ENCODE peak calls at places on chromosomes 3 and 15, in eight cellular contexts. U is GM12865; E is stimulated activated CD8-positive, alpha-beta memory T cell treated with anti-CD3 and anti-CD28 coated beads, Interleukin-7, amount 100 ng/mL, for 24 hours; H is NCI-H510A; M is endothelial cell; I is ovary; T is GM10248; R is M059J. J is an unnamed sample.

GRCh38 chr15:90790561-90790960 is 73.4 kb downstream of the BLM start:
- DNase-seq in U (no peak), E (no peak), H (no peak), M (no peak), I (no peak), T (no peak), R (no peak), J (no peak)

GRCh38 chr3:150069158-150069536 is 98.5 kb upstream of the PFN2 start:
- DNase-seq in U (no peak), E (no peak), H (no peak), M (no peak), I (no peak), T (no peak), R (no peak), J (no peak)

GRCh38 chr3:195762611-195763247 is 42.0 kb downstream of the MUC20 start:
- DNase-seq in U (no peak), E (no peak), H (no peak), M (no peak), I (no peak), T (no peak), R (no peak), J (no peak)

GRCh38 chr3:149534671-149535394 is 60.3 kb downstream of the TM4SF4 start:
- DNase-seq in U (no peak), E (no peak), H (peak), M (no peak), I (peak), T (no peak), R (peak), J (no peak)

GRCh38 chr3:119944091-119944490 is 150.2 kb downstream of the GSK3B start:
- DNase-seq in U (peak), E (no peak), H (no peak), M (no peak), I (no peak), T (peak), R (peak), J (no peak)

GRCh38 chr15:39720721-39721611 is 61.7 kb downstream of the FSIP1 start:
- DNase-seq in U (no peak), E (no peak), H (no peak), M (no peak), I (no peak), T (no peak), R (peak), J (no peak)

GRCh38 chr3:127440384-127440783 is 150.1 kb downstream of the TPRA1 start:
- DNase-seq in U (no peak), E (no peak), H (no peak), M (no peak), I (no peak), T (no peak), R (no peak), J (peak)

GRCh38 chr15:48507416-48508065 is 138.0 kb downstream of the FBN1 start:
- DNase-seq in U (peak), E (no peak), H (no peak), M (peak), I (no peak), T (peak), R (peak), J (peak)

GRCh38 chr15:91965501-91966180 is 112.1 kb downstream of the SLCO3A1 start:
- DNase-seq in U (no peak), E (no peak), H (no peak), M (no peak), I (no peak), T (no peak), R (peak), J (no peak)

GRCh38 chr3:87333393-87333892 is 57.1 kb upstream of the POU1F1 start:
- DNase-seq in U (no peak), E (no peak), H (no peak), M (no peak), I (no peak), T (no peak), R (peak), J (no peak)

GRCh38 chr15:29682361-29682760 is 139.9 kb downstream of the TJP1 start:
- DNase-seq in U (no peak), E (no peak), H (no peak), M (no peak), I (no peak), T (no peak), R (no peak), J (peak)

GRCh38 chr3:10683106-10683505 is 132.9 kb upstream of the SLC6A11 start:
- DNase-seq in U (no peak), E (no peak), H (no peak), M (no peak), I (no peak), T (no peak), R (peak), J (no peak)

GRCh38 chr3:74501001-74501400 is 113.5 kb downstream of the CNTN3 start:
- DNase-seq in U (no peak), E (no peak), H (no peak), M (no peak), I (no peak), T (no peak), R (no peak), J (no peak)

GRCh38 chr15:26438316-26438715 is 334.6 kb downstream of the GABRB3 start:
- DNase-seq in U (no peak), E (no peak), H (no peak), M (no peak), I (no peak), T (no peak), R (no peak), J (no peak)

GRCh38 chr15:52054381-52054780 is 35.4 kb downstream of the MAPK6 start:
- DNase-seq in U (no peak), E (no peak), H (no peak), M (no peak), I (no peak), T (no peak), R (no peak), J (no peak)

GRCh38 chr3:123953735-123954134 is 7.3 kb downstream of the CCDC14 start:
- DNase-seq in U (peak), E (no peak), H (no peak), M (no peak), I (no peak), T (no peak), R (no peak), J (no peak)

GRCh38 chr3:32675650-32676049 is 9.3 kb upstream of the CNOT10 start:
- DNase-seq in U (no peak), E (no peak), H (no peak), M (no peak), I (no peak), T (no peak), R (no peak), J (no peak)

GRCh38 chr15:81293728-81294500 is 30.0 kb downstream of the STARD5 start:
- DNase-seq in U (peak), E (peak), H (no peak), M (no peak), I (no peak), T (peak), R (no peak), J (no peak)

GRCh38 chr3:34015204-34016142 is 217.0 kb downstream of the PDCD6IP start:
- DNase-seq in U (peak), E (no peak), H (no peak), M (peak), I (no peak), T (no peak), R (no peak), J (no peak)

GRCh38 chr3:157166559-157166958 is 6.6 kb upstream of the CCNL1 start:
- DNase-seq in U (no peak), E (no peak), H (no peak), M (no peak), I (no peak), T (no peak), R (no peak), J (no peak)

GRCh38 chr3:124363451-124363850 is 366.8 kb upstream of the UMPS start:
- DNase-seq in U (no peak), E (no peak), H (no peak), M (no peak), I (no peak), T (no peak), R (peak), J (no peak)

GRCh38 chr3:100080573-100080972 is 33.7 kb downstream of the FILIP1L start:
- DNase-seq in U (no peak), E (no peak), H (no peak), M (no peak), I (no peak), T (no peak), R (peak), J (no peak)

GRCh38 chr15:99729920-99730319 is 3.3 kb downstream of the LYSMD4 start:
- DNase-seq in U (peak), E (no peak), H (no peak), M (peak), I (peak), T (no peak), R (peak), J (peak)

GRCh38 chr3:43378066-43378935 is 92.0 kb downstream of the SNRK start:
- DNase-seq in U (peak), E (peak), H (no peak), M (no peak), I (no peak), T (peak), R (peak), J (peak)

GRCh38 chr3:59261009-59261408 is 211.2 kb upstream of the CFAP20DC start:
- DNase-seq in U (no peak), E (no peak), H (no peak), M (no peak), I (no peak), T (no peak), R (no peak), J (no peak)

GRCh38 chr3:112293368-112294321 is at the start of gene SLC9C1:
- DNase-seq in U (peak), E (no peak), H (no peak), M (peak), I (no peak), T (peak), R (peak), J (peak)

GRCh38 chr3:141795311-141795710 is 32.1 kb downstream of the GRK7 start:
- DNase-seq in U (no peak), E (no peak), H (no peak), M (no peak), I (no peak), T (no peak), R (no peak), J (no peak)

GRCh38 chr3:100002599-100003350 is 111.5 kb downstream of the FILIP1L start:
- DNase-seq in U (no peak), E (no peak), H (no peak), M (no peak), I (no peak), T (no peak), R (peak), J (no peak)